ENCODE peak calls at places on chromosome 19, in four cellular contexts. B is upper lobe of right lung, G is tibial artery, C is left ventricle myocardium inferior. P is an unnamed sample.

GRCh38 chr19:57302020-57302465 is 18.2 kb upstream of the ZNF543 start:
- DNase-seq in C (no peak), G (peak; percentile 39), B (no peak), P (no peak)

GRCh38 chr19:52946322-52947310 is 16.1 kb downstream of the ZNF816 start:
- DNase-seq in G (no peak), B (peak; percentile 93), C (peak; percentile 51), P (peak; percentile 94)

GRCh38 chr19:42596391-42597071 is 1.8 kb upstream of the CEACAM8 start:
- DNase-seq in G (no peak), C (no peak), B (no peak), P (peak; percentile 81)

GRCh38 chr19:47537493-47537892 is 22.6 kb upstream of the NAPA start:
- DNase-seq in B (no peak), G (no peak), C (no peak), P (no peak)

GRCh38 chr19:30049226-30049625 is 107.2 kb downstream of the URI1 start:
- DNase-seq in B (no peak), G (no peak), C (no peak), P (no peak)

GRCh38 chr19:38209671-38210457 is 14.2 kb downstream of the DPF1 start:
- DNase-seq in B (peak; percentile 81), C (peak; percentile 88), G (peak; percentile 74), P (peak; percentile 91)

GRCh38 chr19:6261883-6262282 is 17.9 kb downstream of the MLLT1 start:
- DNase-seq in C (no peak), G (no peak), B (no peak), P (peak; percentile 32)

GRCh38 chr19:56690668-56691067 is 19.1 kb upstream of the ZNF835 start:
- DNase-seq in B (no peak), G (no peak), C (no peak), P (no peak)

GRCh38 chr19:48632692-48633147 is 4.5 kb downstream of the DBP start:
- DNase-seq in C (no peak), B (no peak), G (no peak), P (no peak)

GRCh38 chr19:42277821-42278809 is 9.1 kb downstream of the CIC start:
- DNase-seq in B (no peak), C (no peak), G (no peak), P (no peak)

GRCh38 chr19:8028951-8029491 is 23.5 kb upstream of the CCL25 start:
- DNase-seq in C (no peak), G (no peak), B (no peak), P (peak; percentile 85)

GRCh38 chr19:3366761-3367571 is 583 bp downstream of the NFIC start:
- DNase-seq in B (peak; percentile 85), C (peak; percentile 56), G (peak; percentile 53), P (peak; percentile 93)

GRCh38 chr19:18710986-18711751 is 27.7 kb downstream of the CRTC1 start:
- DNase-seq in B (no peak), C (peak; percentile 67), G (peak; percentile 44), P (peak; percentile 67)

GRCh38 chr19:45682117-45682516 is 9.6 kb downstream of the SNRPD2 start:
- DNase-seq in B (no peak), C (no peak), G (no peak), P (peak; percentile 61)

GRCh38 chr19:45681391-45682015 is 10.2 kb downstream of the SNRPD2 start:
- DNase-seq in B (peak; percentile 93), G (peak; percentile 84), C (peak; percentile 83), P (peak; percentile 96)

GRCh38 chr19:45676851-45677263 is 8.8 kb downstream of the GIPR start:
- DNase-seq in B (peak; percentile 78), G (no peak), C (no peak), P (peak; percentile 93)

GRCh38 chr19:45682908-45683307 is 8.8 kb downstream of the SNRPD2 start:
- DNase-seq in G (no peak), B (no peak), C (no peak), P (no peak)

DNA sequence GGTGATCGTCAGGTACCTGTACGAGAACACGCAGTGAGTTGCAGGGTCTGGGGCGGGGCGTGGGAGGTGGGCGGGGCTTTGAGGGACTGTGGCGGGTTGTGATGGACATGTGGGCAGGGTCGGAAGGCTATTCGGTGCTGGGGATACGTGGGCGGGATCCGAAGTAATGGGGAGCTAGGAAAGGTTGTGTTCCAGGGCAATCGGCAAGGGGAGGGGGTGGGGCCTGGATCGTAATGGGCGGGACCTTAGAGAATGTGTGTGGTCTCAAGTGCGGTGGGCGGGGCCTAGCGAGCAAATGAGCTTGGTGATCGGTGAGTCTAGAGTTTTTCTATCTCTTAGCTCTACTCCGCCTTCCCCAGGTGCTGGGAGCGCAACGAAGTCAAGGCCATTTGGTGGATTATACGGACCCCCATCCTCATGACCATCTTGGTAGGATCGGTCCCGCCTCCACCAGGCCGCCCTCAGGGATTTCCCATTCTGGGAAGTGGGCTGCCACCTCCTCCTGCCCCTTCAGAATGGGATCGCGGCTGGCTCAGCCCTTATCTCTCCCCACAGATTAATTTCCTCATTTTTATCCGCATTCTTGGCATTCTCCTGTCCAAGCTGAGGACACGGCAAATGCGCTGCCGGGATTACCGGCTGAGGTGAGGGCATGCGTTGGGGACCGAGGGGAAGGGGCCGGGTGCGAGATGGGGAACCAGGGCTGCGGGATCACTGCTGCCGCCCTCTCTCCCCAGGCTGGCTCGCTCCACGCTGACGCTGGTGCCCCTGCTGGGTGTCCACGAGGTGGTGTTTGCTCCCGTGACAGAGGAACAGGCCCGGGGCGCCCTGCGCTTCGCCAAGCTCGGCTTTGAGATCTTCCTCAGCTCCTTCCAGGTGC is 9.6 kb downstream of the GIPR start:
- DNase-seq in G (peak; percentile 50), B (peak; percentile 95), C (peak; percentile 53), P (peak; percentile 99)
- H3K4me3 ChIP-seq in G (peak overlapping the region; percentile 27), B (peak overlapping the region; percentile 47), C (peak overlapping the region; percentile 58), P (peak overlapping the region; percentile 69)

GRCh38 chr19:15266683-15267082 is 34.4 kb upstream of the EPHX3 start:
- DNase-seq in G (no peak), B (no peak), C (no peak), P (no peak)

GRCh38 chr19:15265849-15266248 is 33.6 kb upstream of the EPHX3 start:
- DNase-seq in G (peak; percentile 91), B (peak; percentile 88), C (peak; percentile 90), P (no peak)

GRCh38 chr19:15268928-15269253 is 36.6 kb upstream of the EPHX3 start:
- DNase-seq in G (no peak), C (no peak), B (no peak), P (no peak)

GRCh38 chr19:15268192-15268927 is 36.1 kb upstream of the EPHX3 start:
- DNase-seq in B (no peak), G (no peak), C (no peak), P (no peak)

DNA sequence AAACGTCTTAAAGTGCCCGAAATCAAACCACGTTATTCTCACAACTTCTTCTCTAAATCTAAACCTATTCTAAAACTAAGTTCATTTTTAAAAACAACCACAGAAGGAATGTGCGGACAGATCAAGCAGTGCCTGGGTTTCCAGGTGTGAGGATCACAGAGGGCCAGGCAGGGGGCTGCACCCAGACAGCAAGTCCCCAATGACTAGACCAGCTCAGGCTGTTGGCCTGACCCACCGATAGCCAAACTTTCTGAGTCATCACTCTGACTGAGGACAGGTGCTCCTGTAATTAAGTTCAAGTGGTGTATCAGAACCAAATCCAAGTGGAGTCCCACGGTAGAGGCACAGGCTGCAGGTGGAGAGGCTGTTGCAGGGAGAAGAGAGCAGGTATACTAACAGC is 37.6 kb upstream of the EPHX3 start:
- DNase-seq in B (no peak), G (no peak), C (no peak), P (no peak)
- H3K36me3 ChIP-seq in B (peaks cover 53% of the 10 kb centered on the region), G (peaks cover 19% of the 10 kb centered on the region), C (peaks cover 66% of the 10 kb centered on the region), P (peaks cover 47% of the 10 kb centered on the region)

DNA sequence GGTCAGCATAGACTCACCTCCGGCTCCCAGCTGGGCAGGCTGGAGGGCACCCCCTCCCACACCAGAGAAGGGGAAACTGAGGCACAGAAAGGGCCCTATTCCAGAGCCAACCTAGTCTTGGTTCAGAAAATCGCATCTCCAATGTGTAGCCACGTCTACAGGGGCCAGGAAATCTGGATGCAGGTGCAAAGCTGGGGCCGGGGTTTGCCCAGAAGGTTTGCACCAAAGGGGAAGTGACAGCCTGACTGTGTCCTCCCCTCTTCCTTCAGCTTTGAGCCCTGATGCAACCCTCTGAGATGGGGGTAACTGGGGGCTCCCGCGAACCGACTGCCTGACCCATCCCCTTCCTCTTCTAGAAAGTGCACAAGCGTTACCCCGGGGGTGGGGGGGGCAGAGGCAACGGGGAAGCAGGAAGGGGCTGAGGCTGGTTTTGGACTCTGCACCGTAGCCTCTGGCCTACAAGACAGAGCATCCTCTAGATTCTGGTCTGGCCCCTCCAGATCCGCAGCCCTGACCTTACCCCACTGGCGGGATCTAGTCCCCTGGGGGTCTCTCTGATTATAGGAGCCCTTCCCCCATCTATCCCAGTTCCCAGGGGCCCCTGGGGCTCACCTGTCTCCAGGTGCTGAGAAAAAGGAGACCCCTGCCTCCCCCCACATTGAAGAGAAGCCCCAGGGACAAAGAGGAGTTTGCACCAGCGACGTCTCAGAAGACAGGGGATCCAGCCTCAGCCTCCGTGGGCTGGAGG is 1.1 kb upstream of the ONECUT3 start:
- DNase-seq in C (no peak), G (no peak), B (no peak), P (peak; percentile 66)
- H3K27me3 ChIP-seq in C (peaks cover 95% of the 10 kb centered on the region), G (peaks cover 89% of the 10 kb centered on the region), B (peaks cover 81% of the 10 kb centered on the region), P (peaks cover 97% of the 10 kb centered on the region)

GRCh38 chr19:15250635-15250993 is 18.4 kb upstream of the EPHX3 start:
- DNase-seq in B (no peak), C (no peak), G (no peak), P (no peak)

GRCh38 chr19:15249560-15249874 is 17.3 kb upstream of the EPHX3 start:
- DNase-seq in G (no peak), C (no peak), B (no peak), P (no peak)

GRCh38 chr19:15251010-15251748 is 18.9 kb upstream of the EPHX3 start:
- DNase-seq in B (no peak), C (no peak), G (peak; percentile 61), P (no peak)

GRCh38 chr19:15248648-15249559 is 16.7 kb upstream of the EPHX3 start:
- DNase-seq in G (peak; percentile 94), B (no peak), C (peak; percentile 89), P (no peak)

GRCh38 chr19:15249912-15250634 is 17.8 kb upstream of the EPHX3 start:
- DNase-seq in C (peak; percentile 65), G (peak; percentile 78), B (no peak), P (peak; percentile 63)
- H3K4me3 ChIP-seq in C (peak overlapping the region; percentile 46), G (peak overlapping the region; percentile 46), B (no peak overlapping the region), P (no peak overlapping the region)

GRCh38 chr19:1400281-1401137 is 833 bp downstream of the GAMT start:
- DNase-seq in C (peak; percentile 71), G (no peak), B (no peak), P (peak; percentile 86)
- H3K36me3 ChIP-seq in C (no peaks in the 10 kb centered on the region), G (no peaks in the 10 kb centered on the region), B (no peaks in the 10 kb centered on the region), P (no peaks in the 10 kb centered on the region)

GRCh38 chr19:13024126-13024957 is 29.1 kb downstream of the NFIX start:
- DNase-seq in G (no peak), C (no peak), B (no peak), P (peak; percentile 74)

GRCh38 chr19:13023666-13024065 is 28.4 kb downstream of the NFIX start:
- DNase-seq in C (no peak), G (no peak), B (no peak), P (peak; percentile 65)

GRCh38 chr19:13026478-13026999 is 31.3 kb downstream of the NFIX start:
- DNase-seq in B (no peak), C (no peak), G (no peak), P (no peak)

GRCh38 chr19:13025819-13026477 is 30.7 kb downstream of the NFIX start:
- DNase-seq in G (no peak), B (no peak), C (no peak), P (no peak)

GRCh38 chr19:13024958-13025653 is 29.8 kb downstream of the NFIX start:
- DNase-seq in C (no peak), G (no peak), B (peak; percentile 85), P (no peak)
- H3K27me3 ChIP-seq in C (no peaks in the 10 kb centered on the region), G (no peaks in the 10 kb centered on the region), B (no peaks in the 10 kb centered on the region), P (peaks cover 96% of the 10 kb centered on the region)

P was measured in H7.